ENCODE peak calls at places on chromosomes 16 and 17, in six cellular contexts. One of them, this sample, is unnamed.

GRCh38 chr17:51751072-51751471 is 407.4 kb downstream of the CA10 start:
- DNase-seq in HFFc6: no peak
- DNase-seq in ascending aorta: no peak
- DNase-seq in activated CD8-positive, alpha-beta T cell treated with anti-CD3 and anti-CD28 coated beads for 36 hours: no peak
- DNase-seq in right cardiac atrium: no peak
- DNase-seq in Peyer's patch: no peak
- DNase-seq in this sample: no peak

GRCh38 chr16:783404-784161 is 4.6 kb downstream of the RPUSD1 start:
- DNase-seq in HFFc6: no peak
- DNase-seq in ascending aorta: no peak
- DNase-seq in activated CD8-positive, alpha-beta T cell treated with anti-CD3 and anti-CD28 coated beads for 36 hours: no peak
- DNase-seq in right cardiac atrium: peak; percentile 77
- DNase-seq in Peyer's patch: no peak
- DNase-seq in this sample: peak; percentile 43

GRCh38 chr17:17933775-17934174 is 38.4 kb downstream of the TOM1L2 start:
- DNase-seq in HFFc6: peak; percentile 32
- DNase-seq in ascending aorta: no peak
- DNase-seq in activated CD8-positive, alpha-beta T cell treated with anti-CD3 and anti-CD28 coated beads for 36 hours: no peak
- DNase-seq in right cardiac atrium: no peak
- DNase-seq in Peyer's patch: no peak
- DNase-seq in this sample: no peak

GRCh38 chr16:21197115-21197514 is 14.3 kb downstream of the ZP2 start:
- DNase-seq in HFFc6: no peak
- DNase-seq in ascending aorta: no peak
- DNase-seq in activated CD8-positive, alpha-beta T cell treated with anti-CD3 and anti-CD28 coated beads for 36 hours: no peak
- DNase-seq in right cardiac atrium: no peak
- DNase-seq in Peyer's patch: no peak
- DNase-seq in this sample: no peak

GRCh38 chr17:44376779-44377178 is 12.7 kb downstream of the ITGA2B start:
- DNase-seq in HFFc6: no peak
- DNase-seq in ascending aorta: no peak
- DNase-seq in activated CD8-positive, alpha-beta T cell treated with anti-CD3 and anti-CD28 coated beads for 36 hours: no peak
- DNase-seq in right cardiac atrium: peak; percentile 58
- DNase-seq in Peyer's patch: no peak
- DNase-seq in this sample: no peak

GRCh38 chr16:31476305-31477219 is 4.6 kb downstream of the TGFB1I1 start:
- DNase-seq in HFFc6: no peak
- DNase-seq in ascending aorta: no peak
- DNase-seq in activated CD8-positive, alpha-beta T cell treated with anti-CD3 and anti-CD28 coated beads for 36 hours: peak; percentile 94
- DNase-seq in right cardiac atrium: peak; percentile 91
- DNase-seq in Peyer's patch: peak; percentile 97
- DNase-seq in this sample: peak; percentile 93

GRCh38 chr16:56682703-56683397 is 580 bp downstream of the MT1X start:
- DNase-seq in HFFc6: no peak
- DNase-seq in ascending aorta: no peak
- DNase-seq in activated CD8-positive, alpha-beta T cell treated with anti-CD3 and anti-CD28 coated beads for 36 hours: no peak
- DNase-seq in right cardiac atrium: no peak
- DNase-seq in Peyer's patch: no peak
- DNase-seq in this sample: no peak

GRCh38 chr16:28846933-28847273 is 755 bp upstream of the TUFM start:
- DNase-seq in HFFc6: no peak
- DNase-seq in ascending aorta: no peak
- DNase-seq in activated CD8-positive, alpha-beta T cell treated with anti-CD3 and anti-CD28 coated beads for 36 hours: peak; percentile 37
- DNase-seq in right cardiac atrium: peak; percentile 53
- DNase-seq in Peyer's patch: no peak
- DNase-seq in this sample: no peak

GRCh38 chr17:30379303-30380105 is 777 bp downstream of the CPD start:
- DNase-seq in HFFc6: no peak
- DNase-seq in ascending aorta: no peak
- DNase-seq in activated CD8-positive, alpha-beta T cell treated with anti-CD3 and anti-CD28 coated beads for 36 hours: peak; percentile 55
- DNase-seq in right cardiac atrium: peak; percentile 70
- DNase-seq in Peyer's patch: peak; percentile 62
- DNase-seq in this sample: peak; percentile 34

GRCh38 chr17:57892820-57893595 is 43.2 kb upstream of the MRPS23 start:
- DNase-seq in HFFc6: peak; percentile 99
- DNase-seq in ascending aorta: peak; percentile 90
- DNase-seq in activated CD8-positive, alpha-beta T cell treated with anti-CD3 and anti-CD28 coated beads for 36 hours: no peak
- DNase-seq in right cardiac atrium: peak; percentile 95
- DNase-seq in Peyer's patch: peak; percentile 85
- DNase-seq in this sample: peak; percentile 81

GRCh38 chr17:47720754-47721533 is 12.1 kb upstream of the TBX21 start:
- DNase-seq in HFFc6: peak; percentile 49
- DNase-seq in ascending aorta: no peak
- DNase-seq in activated CD8-positive, alpha-beta T cell treated with anti-CD3 and anti-CD28 coated beads for 36 hours: peak; percentile 100
- DNase-seq in right cardiac atrium: no peak
- DNase-seq in Peyer's patch: peak; percentile 66
- DNase-seq in this sample: no peak

GRCh38 chr16:73192227-73192894 is 144.4 kb upstream of the ZFHX3 start:
- DNase-seq in HFFc6: peak; percentile 69
- DNase-seq in ascending aorta: no peak
- DNase-seq in activated CD8-positive, alpha-beta T cell treated with anti-CD3 and anti-CD28 coated beads for 36 hours: no peak
- DNase-seq in right cardiac atrium: no peak
- DNase-seq in Peyer's patch: no peak
- DNase-seq in this sample: no peak

GRCh38 chr17:64509179-64509578 is 2.4 kb downstream of the CEP95 start:
- DNase-seq in HFFc6: no peak
- DNase-seq in ascending aorta: no peak
- DNase-seq in activated CD8-positive, alpha-beta T cell treated with anti-CD3 and anti-CD28 coated beads for 36 hours: no peak
- DNase-seq in right cardiac atrium: no peak
- DNase-seq in Peyer's patch: no peak
- DNase-seq in this sample: no peak

This sample was measured in stomach.